ENCODE peak calls at places on chromosomes 2 and 18, in seven cellular contexts. One of them, this sample, is unnamed.

GRCh38 chr18:59155140-59155539 is 15.5 kb downstream of the SEC11C start:
- DNase-seq in GM12878: no peak
- DNase-seq in GM23338: no peak
- DNase-seq in fibroblast of lung: peak; percentile 96
- DNase-seq in PC-9: no peak
- DNase-seq in neural progenitor cell: no peak
- DNase-seq in endothelial cell of umbilical vein: no peak
- DNase-seq in this sample: no peak

GRCh38 chr2:241009601-241010530 is 11.4 kb downstream of the SNED1 start:
- DNase-seq in GM12878: no peak
- DNase-seq in GM23338: peak; percentile 74
- DNase-seq in fibroblast of lung: peak; percentile 86
- DNase-seq in PC-9: peak; percentile 76
- DNase-seq in neural progenitor cell: peak; percentile 59
- DNase-seq in endothelial cell of umbilical vein: peak; percentile 77
- DNase-seq in this sample: peak; percentile 48

GRCh38 chr2:23495661-23496114 is 110.7 kb downstream of the KLHL29 start:
- DNase-seq in GM12878: no peak
- DNase-seq in GM23338: no peak
- DNase-seq in fibroblast of lung: no peak
- DNase-seq in PC-9: no peak
- DNase-seq in neural progenitor cell: no peak
- DNase-seq in endothelial cell of umbilical vein: no peak
- DNase-seq in this sample: no peak

GRCh38 chr2:236887519-236887918 is 198.2 kb upstream of the COPS8 start:
- DNase-seq in GM12878: no peak
- DNase-seq in GM23338: peak; percentile 9
- DNase-seq in fibroblast of lung: peak; percentile 70
- DNase-seq in PC-9: no peak
- DNase-seq in neural progenitor cell: no peak
- DNase-seq in endothelial cell of umbilical vein: peak; percentile 90
- DNase-seq in this sample: no peak

GRCh38 chr2:138752231-138752956 is 27.8 kb downstream of the NXPH2 start:
- DNase-seq in GM12878: no peak
- DNase-seq in GM23338: no peak
- DNase-seq in fibroblast of lung: peak; percentile 87
- DNase-seq in PC-9: no peak
- DNase-seq in neural progenitor cell: no peak
- DNase-seq in endothelial cell of umbilical vein: no peak
- DNase-seq in this sample: peak; percentile 86

GRCh38 chr2:39313575-39313974 is 69.8 kb upstream of the CDKL4 start:
- DNase-seq in GM12878: no peak
- DNase-seq in GM23338: no peak
- DNase-seq in fibroblast of lung: peak; percentile 85
- DNase-seq in PC-9: no peak
- DNase-seq in neural progenitor cell: no peak
- DNase-seq in endothelial cell of umbilical vein: no peak
- DNase-seq in this sample: peak; percentile 29

GRCh38 chr2:23839919-23840318 is 87.0 kb downstream of the ATAD2B start:
- DNase-seq in GM12878: no peak
- DNase-seq in GM23338: no peak
- DNase-seq in fibroblast of lung: no peak
- DNase-seq in PC-9: no peak
- DNase-seq in neural progenitor cell: no peak
- DNase-seq in endothelial cell of umbilical vein: no peak
- DNase-seq in this sample: no peak

GRCh38 chr2:7530001-7530400 is 612.8 kb downstream of the RNF144A start:
- DNase-seq in GM12878: no peak
- DNase-seq in GM23338: no peak
- DNase-seq in fibroblast of lung: peak; percentile 3
- DNase-seq in PC-9: no peak
- DNase-seq in neural progenitor cell: no peak
- DNase-seq in endothelial cell of umbilical vein: no peak
- DNase-seq in this sample: peak; percentile 65

GRCh38 chr2:3151153-3151918 is 226.3 kb downstream of the EIPR1 start:
- DNase-seq in GM12878: peak; percentile 60
- DNase-seq in GM23338: no peak
- DNase-seq in fibroblast of lung: no peak
- DNase-seq in PC-9: no peak
- DNase-seq in neural progenitor cell: no peak
- DNase-seq in endothelial cell of umbilical vein: no peak
- DNase-seq in this sample: no peak

GRCh38 chr18:55136864-55137263 is 177.6 kb upstream of the CCDC68 start:
- DNase-seq in GM12878: no peak
- DNase-seq in GM23338: no peak
- DNase-seq in fibroblast of lung: peak; percentile 92
- DNase-seq in PC-9: no peak
- DNase-seq in neural progenitor cell: no peak
- DNase-seq in endothelial cell of umbilical vein: peak; percentile 5
- DNase-seq in this sample: peak; percentile 53

GRCh38 chr2:195674491-195675226 is 17.6 kb downstream of the SLC39A10 start:
- DNase-seq in GM12878: no peak
- DNase-seq in GM23338: no peak
- DNase-seq in fibroblast of lung: peak; percentile 79
- DNase-seq in PC-9: no peak
- DNase-seq in neural progenitor cell: no peak
- DNase-seq in endothelial cell of umbilical vein: no peak
- DNase-seq in this sample: no peak

GRCh38 chr18:71130351-71130750 is 841.5 kb downstream of the SOCS6 start:
- DNase-seq in GM12878: no peak
- DNase-seq in GM23338: no peak
- DNase-seq in fibroblast of lung: no peak
- DNase-seq in PC-9: no peak
- DNase-seq in neural progenitor cell: no peak
- DNase-seq in endothelial cell of umbilical vein: no peak
- DNase-seq in this sample: no peak

GRCh38 chr2:231367178-231367577 is 28.3 kb upstream of the B3GNT7 start:
- DNase-seq in GM12878: no peak
- DNase-seq in GM23338: no peak
- DNase-seq in fibroblast of lung: no peak
- DNase-seq in PC-9: no peak
- DNase-seq in neural progenitor cell: no peak
- DNase-seq in endothelial cell of umbilical vein: no peak
- DNase-seq in this sample: no peak

GRCh38 chr2:190532581-190532980 is 1.9 kb downstream of the NEMP2 start:
- DNase-seq in GM12878: no peak
- DNase-seq in GM23338: no peak
- DNase-seq in fibroblast of lung: no peak
- DNase-seq in PC-9: no peak
- DNase-seq in neural progenitor cell: no peak
- DNase-seq in endothelial cell of umbilical vein: no peak
- DNase-seq in this sample: no peak

GRCh38 chr2:201204655-201205515 is 21.9 kb downstream of the CASP10 start:
- DNase-seq in GM12878: no peak
- DNase-seq in GM23338: no peak
- DNase-seq in fibroblast of lung: no peak
- DNase-seq in PC-9: no peak
- DNase-seq in neural progenitor cell: no peak
- DNase-seq in endothelial cell of umbilical vein: no peak
- DNase-seq in this sample: no peak
- H3K4me2 ChIP-seq in GM12878: peak overlapping the region; percentile 13
- H3K4me2 ChIP-seq in GM23338: no peak overlapping the region
- H3K4me2 ChIP-seq in fibroblast of lung: no peak overlapping the region
- H3K4me2 ChIP-seq in PC-9: no peak overlapping the region
- H3K4me2 ChIP-seq in neural progenitor cell: no peak overlapping the region
- H3K4me2 ChIP-seq in endothelial cell of umbilical vein: no peak overlapping the region
- H3K4me2 ChIP-seq in this sample: no peak overlapping the region

GRCh38 chr2:28338046-28338753 is 54.5 kb upstream of the FOSL2 start:
- DNase-seq in GM12878: no peak
- DNase-seq in GM23338: no peak
- DNase-seq in fibroblast of lung: peak; percentile 93
- DNase-seq in PC-9: no peak
- DNase-seq in neural progenitor cell: peak; percentile 66
- DNase-seq in endothelial cell of umbilical vein: peak; percentile 81
- DNase-seq in this sample: no peak

GRCh38 chr2:28336993-28337627 is 55.5 kb upstream of the FOSL2 start:
- DNase-seq in GM12878: no peak
- DNase-seq in GM23338: no peak
- DNase-seq in fibroblast of lung: no peak
- DNase-seq in PC-9: peak; percentile 17
- DNase-seq in neural progenitor cell: no peak
- DNase-seq in endothelial cell of umbilical vein: no peak
- DNase-seq in this sample: no peak

GRCh38 chr2:28339516-28340175 is 53.0 kb upstream of the FOSL2 start:
- DNase-seq in GM12878: no peak
- DNase-seq in GM23338: no peak
- DNase-seq in fibroblast of lung: no peak
- DNase-seq in PC-9: no peak
- DNase-seq in neural progenitor cell: no peak
- DNase-seq in endothelial cell of umbilical vein: no peak
- DNase-seq in this sample: no peak

GRCh38 chr2:28340312-28341202 is 52.1 kb upstream of the FOSL2 start:
- DNase-seq in GM12878: no peak
- DNase-seq in GM23338: no peak
- DNase-seq in fibroblast of lung: no peak
- DNase-seq in PC-9: no peak
- DNase-seq in neural progenitor cell: no peak
- DNase-seq in endothelial cell of umbilical vein: no peak
- DNase-seq in this sample: no peak

GRCh38 chr2:28338754-28339325 is 53.8 kb upstream of the FOSL2 start:
- DNase-seq in GM12878: no peak
- DNase-seq in GM23338: no peak
- DNase-seq in fibroblast of lung: no peak
- DNase-seq in PC-9: peak; percentile 58
- DNase-seq in neural progenitor cell: peak; percentile 64
- DNase-seq in endothelial cell of umbilical vein: no peak
- DNase-seq in this sample: no peak
- H2AFZ ChIP-seq in GM12878: no peak overlapping the region
- H2AFZ ChIP-seq in GM23338: no peak overlapping the region
- H2AFZ ChIP-seq in fibroblast of lung: no peak overlapping the region
- H2AFZ ChIP-seq in PC-9: no peak overlapping the region
- H2AFZ ChIP-seq in neural progenitor cell: peak overlapping the region; percentile 62
- H2AFZ ChIP-seq in endothelial cell of umbilical vein: peak overlapping the region; percentile 4
- H2AFZ ChIP-seq in this sample: no peak overlapping the region

DNA sequence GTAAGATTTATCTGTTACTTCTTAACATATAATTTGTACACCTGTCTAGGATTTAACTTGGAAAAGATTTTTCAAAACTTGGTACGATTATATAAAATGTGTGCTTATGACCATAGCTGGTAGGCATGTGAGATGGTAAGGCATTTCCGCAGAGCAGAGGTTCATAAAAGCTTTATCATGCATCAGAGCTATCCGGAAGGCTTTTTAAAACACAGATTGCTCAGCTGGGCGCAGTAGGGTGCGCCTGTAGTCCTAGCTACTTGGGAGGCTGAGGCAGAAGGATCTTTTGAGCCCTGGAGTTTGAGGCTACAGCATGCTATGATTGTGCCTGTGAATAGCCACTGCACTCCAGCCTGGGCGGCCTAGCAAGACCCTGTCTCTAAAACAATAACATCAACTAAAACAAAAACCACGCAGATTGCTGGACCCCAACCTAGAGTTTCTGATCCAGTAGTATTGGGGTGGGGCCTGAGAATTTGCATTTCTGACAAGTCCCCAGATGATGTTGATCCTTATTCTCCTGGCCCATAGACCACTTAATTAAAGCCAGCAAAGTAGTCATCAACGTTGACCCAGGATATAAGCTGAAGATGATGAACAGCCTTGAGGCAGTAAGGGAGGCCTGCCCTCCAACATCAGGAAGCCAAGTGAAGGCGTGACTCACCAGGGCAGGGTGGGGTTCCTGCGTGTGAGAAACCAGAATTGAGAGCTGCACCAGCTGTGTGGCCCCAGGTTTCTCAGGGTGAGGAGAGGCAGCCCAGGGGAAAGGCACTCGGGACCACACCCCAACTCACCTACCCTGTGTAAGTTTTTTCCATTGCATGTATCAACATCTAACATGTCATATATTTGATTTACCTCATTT is 21.6 kb upstream of the SLC20A1 start:
- DNase-seq in GM12878: no peak
- DNase-seq in GM23338: no peak
- DNase-seq in fibroblast of lung: peak; percentile 84
- DNase-seq in PC-9: peak; percentile 96
- DNase-seq in neural progenitor cell: no peak
- DNase-seq in endothelial cell of umbilical vein: peak; percentile 65
- DNase-seq in this sample: peak; percentile 94
- H3K4me2 ChIP-seq in GM12878: no peak overlapping the region
- H3K4me2 ChIP-seq in GM23338: no peak overlapping the region
- H3K4me2 ChIP-seq in fibroblast of lung: peak overlapping the region; percentile 38
- H3K4me2 ChIP-seq in PC-9: peak overlapping the region; percentile 76
- H3K4me2 ChIP-seq in neural progenitor cell: no peak overlapping the region
- H3K4me2 ChIP-seq in endothelial cell of umbilical vein: peak overlapping the region; percentile 23
- H3K4me2 ChIP-seq in this sample: peak overlapping the region; percentile 71

GRCh38 chr18:79067611-79068010 is 1.6 kb upstream of the ATP9B start:
- DNase-seq in GM12878: no peak
- DNase-seq in GM23338: no peak
- DNase-seq in fibroblast of lung: no peak
- DNase-seq in PC-9: no peak
- DNase-seq in neural progenitor cell: no peak
- DNase-seq in endothelial cell of umbilical vein: no peak
- DNase-seq in this sample: no peak
- H2AFZ ChIP-seq in GM12878: no peak overlapping the region
- H2AFZ ChIP-seq in GM23338: no peak overlapping the region
- H2AFZ ChIP-seq in fibroblast of lung: no peak overlapping the region
- H2AFZ ChIP-seq in PC-9: no peak overlapping the region
- H2AFZ ChIP-seq in neural progenitor cell: no peak overlapping the region
- H2AFZ ChIP-seq in endothelial cell of umbilical vein: no peak overlapping the region
- H2AFZ ChIP-seq in this sample: no peak overlapping the region

GRCh38 chr2:201419986-201420385 is 31.3 kb downstream of the TRAK2 start:
- DNase-seq in GM12878: no peak
- DNase-seq in GM23338: no peak
- DNase-seq in fibroblast of lung: no peak
- DNase-seq in PC-9: no peak
- DNase-seq in neural progenitor cell: no peak
- DNase-seq in endothelial cell of umbilical vein: no peak
- DNase-seq in this sample: no peak
- H3K4me2 ChIP-seq in GM12878: no peak overlapping the region
- H3K4me2 ChIP-seq in GM23338: no peak overlapping the region
- H3K4me2 ChIP-seq in fibroblast of lung: no peak overlapping the region
- H3K4me2 ChIP-seq in PC-9: no peak overlapping the region
- H3K4me2 ChIP-seq in neural progenitor cell: no peak overlapping the region
- H3K4me2 ChIP-seq in endothelial cell of umbilical vein: peak overlapping the region; percentile 36
- H3K4me2 ChIP-seq in this sample: no peak overlapping the region

GRCh38 chr2:214104967-214105366 is 305.9 kb upstream of the VWC2L start:
- DNase-seq in GM12878: no peak
- DNase-seq in GM23338: no peak
- DNase-seq in fibroblast of lung: no peak
- DNase-seq in PC-9: no peak
- DNase-seq in neural progenitor cell: no peak
- DNase-seq in endothelial cell of umbilical vein: no peak
- DNase-seq in this sample: no peak

GRCh38 chr2:214100488-214100887 is 310.4 kb upstream of the VWC2L start:
- DNase-seq in GM12878: no peak
- DNase-seq in GM23338: no peak
- DNase-seq in fibroblast of lung: no peak
- DNase-seq in PC-9: no peak
- DNase-seq in neural progenitor cell: no peak
- DNase-seq in endothelial cell of umbilical vein: no peak
- DNase-seq in this sample: no peak

GRCh38 chr2:214107731-214108130 is 303.1 kb upstream of the VWC2L start:
- DNase-seq in GM12878: no peak
- DNase-seq in GM23338: peak; percentile 44
- DNase-seq in fibroblast of lung: no peak
- DNase-seq in PC-9: no peak
- DNase-seq in neural progenitor cell: no peak
- DNase-seq in endothelial cell of umbilical vein: no peak
- DNase-seq in this sample: no peak

GRCh38 chr2:214104219-214104618 is 306.6 kb upstream of the VWC2L start:
- DNase-seq in GM12878: no peak
- DNase-seq in GM23338: no peak
- DNase-seq in fibroblast of lung: no peak
- DNase-seq in PC-9: no peak
- DNase-seq in neural progenitor cell: no peak
- DNase-seq in endothelial cell of umbilical vein: no peak
- DNase-seq in this sample: no peak

GRCh38 chr2:214103199-214104001 is 307.5 kb upstream of the VWC2L start:
- DNase-seq in GM12878: no peak
- DNase-seq in GM23338: no peak
- DNase-seq in fibroblast of lung: peak; percentile 1
- DNase-seq in PC-9: peak; percentile 59
- DNase-seq in neural progenitor cell: no peak
- DNase-seq in endothelial cell of umbilical vein: peak; percentile 35
- DNase-seq in this sample: peak; percentile 39
- H2AFZ ChIP-seq in GM12878: no peak overlapping the region
- H2AFZ ChIP-seq in GM23338: no peak overlapping the region
- H2AFZ ChIP-seq in fibroblast of lung: peak overlapping the region; percentile 10
- H2AFZ ChIP-seq in PC-9: peak overlapping the region; percentile 28
- H2AFZ ChIP-seq in neural progenitor cell: no peak overlapping the region
- H2AFZ ChIP-seq in endothelial cell of umbilical vein: no peak overlapping the region
- H2AFZ ChIP-seq in this sample: no peak overlapping the region